ENCODE peak calls at places on chromosomes 4 and X, in five cellular contexts. F, M, C, X and N are unnamed samples.

GRCh38 chr4:52106142-52106541 is 55.0 kb downstream of the SPATA18 start:
- DNase-seq in C (no peak), X (no peak), F (no peak), M (no peak), N (no peak)

GRCh38 chr4:31349907-31350306 is 629.7 kb downstream of the PCDH7 start:
- DNase-seq in C (no peak), M (no peak), X (no peak), F (no peak), N (no peak)

GRCh38 chr4:915041-915474 is 17.1 kb downstream of the GAK start:
- DNase-seq in C (no peak), M (peak), F (no peak), X (no peak), N (peak)

GRCh38 chr4:159764343-159764952 is 661.6 kb downstream of the RAPGEF2 start:
- DNase-seq in C (peak), M (no peak), F (no peak), X (no peak), N (peak)

GRCh38 chr4:52911684-52912294 is 49.7 kb downstream of the RASL11B start:
- DNase-seq in C (peak), F (peak), X (peak), M (no peak), N (peak)

GRCh38 chr4:40482985-40483647 is 146.5 kb downstream of the RBM47 start:
- DNase-seq in X (no peak), M (no peak), C (no peak), F (no peak), N (no peak)

GRCh38 chr4:127995776-127996175 is 30.6 kb downstream of the ABHD18 start:
- DNase-seq in M (no peak), F (no peak), X (no peak), C (no peak), N (no peak)

GRCh38 chrX:151396042-151396826 is 772 bp upstream of the VMA21 start:
- DNase-seq in X (peak), C (no peak), F (no peak), M (no peak), N (peak)

GRCh38 chrX:50495616-50496015 is 25.0 kb upstream of the DGKK start:
- DNase-seq in C (peak), M (no peak), X (no peak), F (no peak), N (no peak)

GRCh38 chr4:99087887-99088484 is 602 bp downstream of the ADH5 start:
- DNase-seq in C (peak), F (peak), X (peak), M (peak), N (no peak)

GRCh38 chr4:183666088-183666487 is 7.0 kb downstream of the TRAPPC11 start:
- DNase-seq in F (no peak), C (no peak), X (no peak), M (no peak), N (no peak)

GRCh38 chr4:40976343-40976742 is 226.6 kb downstream of the NSUN7 start:
- DNase-seq in X (peak), F (no peak), M (no peak), C (peak), N (no peak)

GRCh38 chrX:132219343-132219768 is at the start of gene RAP2C:
- DNase-seq in M (peak), F (peak), X (peak), C (peak), N (peak)

GRCh38 chr4:141220655-141221605 is at the start of gene ZNF330:
- DNase-seq in F (peak), M (peak), X (peak), C (peak), N (peak)

GRCh38 chr4:84965558-84966381 is 720 bp downstream of the WDFY3 start:
- DNase-seq in X (peak), C (peak), M (peak), F (no peak), N (no peak)

GRCh38 chr4:87088188-87088587 is 132.2 kb downstream of the KLHL8 start:
- DNase-seq in M (no peak), X (no peak), F (no peak), C (no peak), N (no peak)

GRCh38 chr4:82898322-82899243 is 2.0 kb upstream of the THAP9 start:
- DNase-seq in X (no peak), M (no peak), F (no peak), C (peak), N (no peak)

GRCh38 chr4:16122784-16123183 is 39.0 kb upstream of the PROM1 start:
- DNase-seq in M (no peak), X (no peak), F (no peak), C (no peak), N (no peak)

GRCh38 chr4:6228158-6229067 is 28.1 kb upstream of the JAKMIP1 start:
- DNase-seq in M (no peak), X (peak), C (no peak), F (peak), N (no peak)

GRCh38 chr4:54714631-54715030 is 56.9 kb downstream of the KIT start:
- DNase-seq in M (no peak), F (no peak), X (no peak), C (no peak), N (no peak)

GRCh38 chr4:75708218-75708691 is 16.1 kb upstream of the USO1 start:
- DNase-seq in X (peak), C (no peak), M (no peak), F (no peak), N (peak)

GRCh38 chr4:178255172-178255571 is 812.9 kb upstream of the AGA start:
- DNase-seq in X (no peak), M (no peak), F (no peak), C (no peak), N (no peak)

GRCh38 chr4:29079260-29079659 is 1640.9 kb upstream of the PCDH7 start:
- DNase-seq in M (no peak), C (no peak), X (no peak), F (no peak), N (no peak)

GRCh38 chrX:110536788-110537187 is 178.1 kb downstream of the RTL9 start:
- DNase-seq in C (no peak), F (no peak), X (no peak), M (no peak), N (no peak)

GRCh38 chr4:71550220-71551190 is 211.7 kb downstream of the SLC4A4 start:
- DNase-seq in X (no peak), M (no peak), F (no peak), C (peak), N (no peak)

GRCh38 chr4:87017580-87018061 is 82.8 kb downstream of the AFF1 start:
- DNase-seq in M (no peak), C (peak), X (no peak), F (no peak), N (no peak)

GRCh38 chr4:55079451-55080173 is 45.8 kb downstream of the KDR start:
- DNase-seq in C (no peak), M (no peak), X (no peak), F (no peak), N (no peak)

GRCh38 chr4:24730256-24731001 is 64.9 kb upstream of the SOD3 start:
- DNase-seq in F (peak), C (peak), M (no peak), X (peak), N (no peak)

GRCh38 chrX:19791562-19791961 is 95.8 kb downstream of the SH3KBP1 start:
- DNase-seq in X (no peak), F (no peak), C (peak), M (no peak), N (peak)

GRCh38 chr4:102449751-102450352 is 51.3 kb upstream of the NFKB1 start:
- DNase-seq in X (peak), F (peak), M (no peak), C (peak), N (peak)

GRCh38 chr4:15317246-15317645 is 110.6 kb upstream of the C1QTNF7 start:
- DNase-seq in M (no peak), C (no peak), X (no peak), F (no peak), N (no peak)

GRCh38 chr4:145934434-145935047 is 4.1 kb downstream of the ZNF827 start:
- DNase-seq in F (no peak), C (no peak), M (no peak), X (no peak), N (no peak)

GRCh38 chr4:145931403-145931802 is 7.2 kb downstream of the ZNF827 start:
- DNase-seq in M (no peak), C (no peak), F (no peak), X (no peak), N (no peak)

GRCh38 chr4:145930592-145930991 is 8.0 kb downstream of the ZNF827 start:
- DNase-seq in M (peak), X (no peak), F (no peak), C (no peak), N (no peak)

GRCh38 chr4:145935253-145936141 is 3.1 kb downstream of the ZNF827 start:
- DNase-seq in C (peak), X (peak), F (no peak), M (no peak), N (peak)

GRCh38 chr4:145933134-145933533 is 5.5 kb downstream of the ZNF827 start:
- DNase-seq in M (no peak), F (no peak), C (no peak), X (no peak), N (no peak)
- H3K4me3 ChIP-seq in M (no peak), F (no peak), C (no peak), X (no peak), N (no peak)

GRCh38 chr4:116796022-116796421 is 289.4 kb downstream of the TRAM1L1 start:
- DNase-seq in C (no peak), M (no peak), X (no peak), F (no peak), N (no peak)
- TF ChIP-seq CTCF in C (no peak), M (no peak), X (no peak), F (no peak), N (no peak)

GRCh38 chr4:38526412-38526811 is 137.6 kb upstream of the KLF3 start:
- DNase-seq in X (peak), F (no peak), M (no peak), C (no peak), N (no peak)

GRCh38 chr4:38523524-38524448 is 140.2 kb upstream of the KLF3 start:
- DNase-seq in X (no peak), M (no peak), F (no peak), C (no peak), N (peak)

GRCh38 chr4:38519671-38520070 is 144.3 kb upstream of the KLF3 start:
- DNase-seq in X (no peak), C (no peak), M (no peak), F (no peak), N (no peak)

DNA sequence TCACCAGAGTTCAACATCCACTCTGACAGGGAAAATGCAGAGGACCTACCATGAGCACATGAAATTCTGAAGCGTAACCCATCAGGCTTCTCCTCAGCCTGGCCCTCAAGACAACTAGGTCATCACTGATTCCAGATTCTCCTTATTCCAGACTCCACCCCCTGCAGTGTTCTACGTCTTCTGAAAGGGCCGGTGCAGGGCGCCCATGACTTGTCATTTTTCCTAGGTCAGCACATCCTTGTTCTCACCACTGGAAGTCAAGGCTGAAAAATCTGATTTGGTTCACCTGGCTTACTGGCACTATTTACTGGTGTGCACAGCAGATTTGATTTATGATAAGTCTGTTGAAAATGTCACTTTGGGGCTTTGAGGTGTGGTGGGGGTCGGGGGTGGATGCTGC is 140.9 kb upstream of the KLF3 start:
- DNase-seq in C (no peak), F (no peak), M (no peak), X (no peak), N (no peak)
- H3K4me3 ChIP-seq in C (no peak), F (no peak), M (no peak), X (no peak), N (no peak)

DNA sequence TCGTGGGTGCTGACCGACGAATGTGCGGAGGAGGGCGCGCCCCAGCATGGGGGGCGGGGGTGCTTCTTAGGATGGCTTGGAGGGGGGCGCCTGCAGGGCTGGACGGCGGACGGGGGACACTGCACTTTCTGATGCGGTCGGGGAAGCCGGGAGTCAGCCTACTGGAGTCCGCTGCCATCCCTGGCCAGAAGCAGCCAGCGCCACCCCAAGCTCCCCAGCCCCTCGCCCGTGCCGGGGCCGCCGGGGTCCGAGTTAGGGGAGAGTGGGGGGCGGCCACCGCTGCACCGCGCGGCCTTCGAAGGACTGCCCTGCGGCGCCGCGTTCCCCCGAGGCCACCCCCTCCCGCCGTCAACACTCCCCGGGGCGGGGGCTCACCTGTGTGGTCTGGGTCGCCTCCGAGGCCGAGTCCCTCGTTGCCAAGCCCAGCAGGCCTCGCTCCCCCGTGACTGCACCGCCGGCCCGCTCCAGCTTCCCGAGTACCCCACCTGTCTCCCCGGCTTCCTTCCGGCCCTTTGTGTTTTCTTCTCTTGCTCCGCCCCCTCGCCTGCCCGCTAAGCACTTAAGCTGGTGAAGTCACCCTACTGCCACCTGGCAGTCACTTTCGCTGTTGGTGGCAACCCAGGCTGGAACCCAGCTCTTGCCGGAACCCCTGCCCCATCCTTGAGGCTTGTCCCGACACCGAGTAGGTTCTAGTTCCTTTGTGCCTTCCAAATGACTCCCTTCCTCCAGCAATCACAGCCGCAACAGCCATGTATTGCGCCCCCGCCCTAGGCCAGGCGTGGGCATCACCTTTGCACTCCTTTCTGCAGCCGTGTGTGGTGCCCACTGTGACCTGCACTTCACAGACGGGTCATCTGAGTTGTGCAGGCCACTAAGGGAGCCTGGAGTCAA is at the start of gene OCIAD2:
- DNase-seq in C (peak), X (peak), F (no peak), M (peak), N (peak)
- TF ChIP-seq CTCF in C (no peak), X (peak), F (no peak), M (peak), N (peak)

DNA sequence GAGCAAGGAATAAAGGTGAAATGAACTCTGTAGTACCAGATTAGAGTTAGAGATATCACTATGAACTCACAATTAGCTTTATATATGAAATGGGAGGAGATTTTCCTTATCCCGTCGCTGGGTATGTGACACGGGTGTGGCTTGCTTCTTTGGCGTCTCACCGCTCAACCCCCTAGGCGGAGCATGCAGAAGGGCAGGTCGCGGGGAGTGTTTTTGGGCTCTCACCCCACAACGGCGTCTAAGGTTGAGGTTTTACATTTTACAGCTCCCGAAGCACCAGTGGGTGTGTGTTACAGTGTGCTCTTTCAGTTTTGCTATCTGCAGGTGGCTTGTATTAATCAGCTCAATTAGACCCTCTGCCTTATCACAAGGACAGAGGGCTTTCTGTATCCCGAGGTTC is 42.1 kb upstream of the MAGEB10 start:
- DNase-seq in X (no peak), F (no peak), C (no peak), M (no peak), N (no peak)
- H3K4me3 ChIP-seq in X (no peak), F (no peak), C (no peak), M (no peak), N (no peak)

DNA sequence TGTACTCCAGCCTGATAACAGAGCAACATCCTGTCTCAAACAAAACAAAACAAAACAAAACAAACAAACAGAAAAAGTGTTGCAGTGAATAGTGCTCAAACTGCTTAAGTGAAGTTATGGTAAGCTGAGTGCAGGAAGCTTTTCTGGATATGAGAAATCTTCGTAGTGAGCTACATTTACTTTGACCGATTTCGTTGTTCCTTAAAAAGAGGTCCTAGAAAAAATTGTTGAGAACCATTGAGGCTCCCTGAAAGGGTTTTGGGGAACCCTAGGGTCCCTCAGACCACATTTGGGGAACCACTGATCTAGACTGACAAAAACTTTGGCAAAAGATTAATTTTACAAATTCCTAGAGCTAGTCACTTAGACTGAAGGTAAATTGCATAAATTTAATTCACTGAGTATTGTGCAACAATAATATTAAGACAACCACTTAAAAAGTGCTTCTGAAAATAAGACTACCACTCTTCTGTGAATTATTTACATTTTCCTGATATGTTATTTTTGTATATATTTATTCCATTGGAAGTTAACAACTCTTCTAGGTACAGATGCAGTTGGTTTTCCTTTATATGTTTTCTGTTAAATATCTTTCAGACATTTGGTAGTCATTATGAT is 149.6 kb downstream of the FHIP1A start:
- DNase-seq in X (no peak), C (no peak), M (no peak), F (no peak), N (no peak)
- TF ChIP-seq CTCF in X (no peak), C (no peak), M (no peak), F (no peak), N (no peak)

GRCh38 chrX:13165747-13166146 is 121.3 kb upstream of the FAM9C start:
- DNase-seq in C (no peak), F (no peak), M (no peak), X (no peak), N (no peak)
- H3K4me3 ChIP-seq in C (no peak), F (no peak), M (no peak), X (no peak), N (no peak)